ENCODE peak calls at places on chromosomes 7 and 10, in ten cellular contexts. One of them, this sample, is unnamed. For H3K9me3 and H3K36me3, the result is how much of the 10 kb centered on the place peaks cover.

GRCh38 chr7:50664461-50664922 is 99.3 kb upstream of the DDC start:
- DNase-seq in left ventricle myocardium inferior: no peak
- DNase-seq in Caco-2: no peak
- DNase-seq in heart right ventricle: no peak
- DNase-seq in adipocyte: peak
- DNase-seq in GM23248: peak
- DNase-seq in heart left ventricle: no peak
- DNase-seq in endodermal cell: no peak
- DNase-seq in neural progenitor cell: no peak
- DNase-seq in lower lobe of right lung: no peak
- DNase-seq in this sample: no peak

GRCh38 chr7:32119790-32120196 is 49.6 kb upstream of the PDE1C start:
- DNase-seq in left ventricle myocardium inferior: no peak
- DNase-seq in Caco-2: no peak
- DNase-seq in heart right ventricle: peak
- DNase-seq in adipocyte: no peak
- DNase-seq in GM23248: no peak
- DNase-seq in heart left ventricle: peak
- DNase-seq in endodermal cell: peak
- DNase-seq in neural progenitor cell: no peak
- DNase-seq in lower lobe of right lung: no peak
- DNase-seq in this sample: peak

GRCh38 chr10:69644658-69645295 is 14.7 kb downstream of the FAM241B start:
- DNase-seq in left ventricle myocardium inferior: peak
- DNase-seq in Caco-2: peak
- DNase-seq in heart right ventricle: peak
- DNase-seq in adipocyte: peak
- DNase-seq in GM23248: peak
- DNase-seq in heart left ventricle: peak
- DNase-seq in endodermal cell: peak
- DNase-seq in neural progenitor cell: peak
- DNase-seq in lower lobe of right lung: no peak
- DNase-seq in this sample: peak

GRCh38 chr7:158995514-158995913 is 139.2 kb downstream of the DYNC2I1 start:
- DNase-seq in left ventricle myocardium inferior: no peak
- DNase-seq in Caco-2: no peak
- DNase-seq in heart right ventricle: no peak
- DNase-seq in adipocyte: no peak
- DNase-seq in GM23248: no peak
- DNase-seq in heart left ventricle: no peak
- DNase-seq in endodermal cell: no peak
- DNase-seq in neural progenitor cell: no peak
- DNase-seq in lower lobe of right lung: no peak
- DNase-seq in this sample: no peak

GRCh38 chr10:96619120-96619519 is 32.3 kb upstream of the TM9SF3 start:
- DNase-seq in left ventricle myocardium inferior: peak
- DNase-seq in Caco-2: no peak
- DNase-seq in heart right ventricle: peak
- DNase-seq in adipocyte: no peak
- DNase-seq in GM23248: no peak
- DNase-seq in heart left ventricle: peak
- DNase-seq in endodermal cell: no peak
- DNase-seq in neural progenitor cell: no peak
- DNase-seq in lower lobe of right lung: no peak
- DNase-seq in this sample: peak

GRCh38 chr7:40746841-40747556 is 612.2 kb downstream of the SUGCT start:
- DNase-seq in left ventricle myocardium inferior: no peak
- DNase-seq in Caco-2: no peak
- DNase-seq in heart right ventricle: no peak
- DNase-seq in adipocyte: no peak
- DNase-seq in GM23248: peak
- DNase-seq in heart left ventricle: no peak
- DNase-seq in endodermal cell: no peak
- DNase-seq in neural progenitor cell: no peak
- DNase-seq in lower lobe of right lung: no peak
- DNase-seq in this sample: no peak

GRCh38 chr10:114902151-114902550 is 35.8 kb upstream of the TRUB1 start:
- DNase-seq in left ventricle myocardium inferior: no peak
- DNase-seq in Caco-2: no peak
- DNase-seq in heart right ventricle: no peak
- DNase-seq in adipocyte: peak
- DNase-seq in GM23248: no peak
- DNase-seq in heart left ventricle: no peak
- DNase-seq in endodermal cell: no peak
- DNase-seq in neural progenitor cell: no peak
- DNase-seq in lower lobe of right lung: no peak
- DNase-seq in this sample: no peak

GRCh38 chr10:21173964-21174669 is 277.0 kb upstream of the NEBL start:
- DNase-seq in left ventricle myocardium inferior: peak
- DNase-seq in Caco-2: peak
- DNase-seq in heart right ventricle: peak
- DNase-seq in adipocyte: peak
- DNase-seq in GM23248: peak
- DNase-seq in heart left ventricle: peak
- DNase-seq in endodermal cell: peak
- DNase-seq in neural progenitor cell: peak
- DNase-seq in lower lobe of right lung: peak
- DNase-seq in this sample: peak

GRCh38 chr7:127976056-127976455 is 55.2 kb downstream of the LRRC4 start:
- DNase-seq in left ventricle myocardium inferior: no peak
- DNase-seq in Caco-2: no peak
- DNase-seq in heart right ventricle: no peak
- DNase-seq in adipocyte: no peak
- DNase-seq in GM23248: no peak
- DNase-seq in heart left ventricle: no peak
- DNase-seq in endodermal cell: no peak
- DNase-seq in neural progenitor cell: peak
- DNase-seq in lower lobe of right lung: no peak
- DNase-seq in this sample: no peak

GRCh38 chr10:56547163-56547562 is 186.1 kb upstream of the ZWINT start:
- DNase-seq in left ventricle myocardium inferior: no peak
- DNase-seq in Caco-2: no peak
- DNase-seq in heart right ventricle: no peak
- DNase-seq in adipocyte: no peak
- DNase-seq in GM23248: no peak
- DNase-seq in heart left ventricle: peak
- DNase-seq in endodermal cell: no peak
- DNase-seq in neural progenitor cell: no peak
- DNase-seq in lower lobe of right lung: no peak
- DNase-seq in this sample: no peak

GRCh38 chr7:28062197-28062988 is 118.2 kb downstream of the JAZF1 start:
- DNase-seq in left ventricle myocardium inferior: peak
- DNase-seq in Caco-2: peak
- DNase-seq in heart right ventricle: peak
- DNase-seq in adipocyte: peak
- DNase-seq in GM23248: peak
- DNase-seq in heart left ventricle: peak
- DNase-seq in endodermal cell: peak
- DNase-seq in neural progenitor cell: peak
- DNase-seq in lower lobe of right lung: peak
- DNase-seq in this sample: peak

GRCh38 chr10:85916999-85917573 is 449.5 kb downstream of the GRID1 start:
- DNase-seq in left ventricle myocardium inferior: no peak
- DNase-seq in Caco-2: no peak
- DNase-seq in heart right ventricle: peak
- DNase-seq in adipocyte: no peak
- DNase-seq in GM23248: no peak
- DNase-seq in heart left ventricle: no peak
- DNase-seq in endodermal cell: no peak
- DNase-seq in neural progenitor cell: no peak
- DNase-seq in lower lobe of right lung: no peak
- DNase-seq in this sample: no peak

GRCh38 chr7:43650457-43651052 is 67.6 kb downstream of the STK17A start:
- DNase-seq in left ventricle myocardium inferior: no peak
- DNase-seq in Caco-2: no peak
- DNase-seq in heart right ventricle: no peak
- DNase-seq in adipocyte: peak
- DNase-seq in GM23248: peak
- DNase-seq in heart left ventricle: no peak
- DNase-seq in endodermal cell: no peak
- DNase-seq in neural progenitor cell: no peak
- DNase-seq in lower lobe of right lung: no peak
- DNase-seq in this sample: no peak

GRCh38 chr10:132123606-132124005 is 57.9 kb downstream of the JAKMIP3 start:
- DNase-seq in left ventricle myocardium inferior: no peak
- DNase-seq in Caco-2: no peak
- DNase-seq in heart right ventricle: no peak
- DNase-seq in adipocyte: no peak
- DNase-seq in GM23248: no peak
- DNase-seq in heart left ventricle: peak
- DNase-seq in endodermal cell: no peak
- DNase-seq in neural progenitor cell: no peak
- DNase-seq in lower lobe of right lung: peak
- DNase-seq in this sample: no peak

GRCh38 chr7:134366481-134366880 is 49.8 kb upstream of the SLC35B4 start:
- DNase-seq in left ventricle myocardium inferior: no peak
- DNase-seq in Caco-2: no peak
- DNase-seq in heart right ventricle: no peak
- DNase-seq in adipocyte: peak
- DNase-seq in GM23248: peak
- DNase-seq in heart left ventricle: no peak
- DNase-seq in endodermal cell: no peak
- DNase-seq in neural progenitor cell: no peak
- DNase-seq in lower lobe of right lung: no peak
- DNase-seq in this sample: no peak

GRCh38 chr7:17623546-17624185 is 316.6 kb downstream of the SNX13 start:
- DNase-seq in left ventricle myocardium inferior: no peak
- DNase-seq in Caco-2: no peak
- DNase-seq in heart right ventricle: no peak
- DNase-seq in adipocyte: peak
- DNase-seq in GM23248: peak
- DNase-seq in heart left ventricle: no peak
- DNase-seq in endodermal cell: no peak
- DNase-seq in neural progenitor cell: no peak
- DNase-seq in lower lobe of right lung: no peak
- DNase-seq in this sample: no peak

GRCh38 chr10:132540456-132540855 is 2.9 kb downstream of the INPP5A start:
- DNase-seq in left ventricle myocardium inferior: peak
- DNase-seq in Caco-2: no peak
- DNase-seq in heart right ventricle: no peak
- DNase-seq in adipocyte: peak
- DNase-seq in GM23248: peak
- DNase-seq in heart left ventricle: peak
- DNase-seq in endodermal cell: no peak
- DNase-seq in neural progenitor cell: peak
- DNase-seq in lower lobe of right lung: peak
- DNase-seq in this sample: no peak

DNA sequence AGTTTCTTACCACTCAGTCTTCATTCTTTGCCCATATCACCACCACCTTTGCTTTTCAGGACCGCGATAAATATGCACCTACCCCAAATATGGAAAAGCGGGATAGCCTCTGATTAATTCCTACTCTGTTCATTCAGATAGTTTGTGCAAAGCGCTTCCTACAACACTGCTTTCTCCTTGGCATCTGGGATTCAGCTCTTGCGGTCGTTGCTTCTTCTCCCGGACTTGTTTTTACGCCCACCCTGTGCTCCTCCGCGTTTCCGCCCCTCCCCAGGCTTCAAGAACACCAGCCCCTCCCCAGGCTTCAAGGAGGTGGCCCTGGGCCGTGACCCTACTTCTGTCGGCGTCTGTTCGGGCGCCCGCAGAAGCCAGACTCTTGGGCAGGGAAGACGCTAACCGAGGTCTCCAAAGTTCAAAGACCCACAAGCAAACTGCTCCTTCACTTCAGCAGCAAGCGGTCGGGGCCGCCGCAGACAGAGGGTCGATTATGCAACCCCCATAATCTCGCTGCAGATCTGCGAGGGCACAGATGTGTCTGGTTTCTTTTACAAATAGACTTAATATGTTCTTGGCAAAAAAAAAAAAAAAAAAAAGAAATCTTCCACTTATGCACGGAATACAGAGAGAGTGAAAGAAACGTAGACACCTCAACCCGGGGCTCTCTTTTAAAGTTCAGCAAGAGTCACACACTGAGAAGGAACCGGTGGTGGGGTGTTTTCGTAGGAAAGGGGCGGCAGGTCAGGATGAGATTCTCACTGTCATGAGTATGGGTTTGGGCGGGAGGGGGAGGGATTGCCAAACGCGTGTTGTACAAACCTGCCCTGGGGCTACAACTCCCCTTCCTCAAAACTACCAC is 2.0 kb downstream of the DLX5 start:
- DNase-seq in left ventricle myocardium inferior: no peak
- DNase-seq in Caco-2: no peak
- DNase-seq in heart right ventricle: no peak
- DNase-seq in adipocyte: peak
- DNase-seq in GM23248: no peak
- DNase-seq in heart left ventricle: no peak
- DNase-seq in endodermal cell: peak
- DNase-seq in neural progenitor cell: peak
- DNase-seq in lower lobe of right lung: no peak
- DNase-seq in this sample: no peak
- H3K9me3 ChIP-seq in left ventricle myocardium inferior: under half
- H3K9me3 ChIP-seq in Caco-2: under half
- H3K9me3 ChIP-seq in heart right ventricle: under half
- H3K9me3 ChIP-seq in adipocyte: under half
- H3K9me3 ChIP-seq in GM23248: under half
- H3K9me3 ChIP-seq in heart left ventricle: under half
- H3K9me3 ChIP-seq in endodermal cell: under half
- H3K9me3 ChIP-seq in neural progenitor cell: under half
- H3K9me3 ChIP-seq in lower lobe of right lung: under half
- H3K9me3 ChIP-seq in this sample: under half

GRCh38 chr10:126225672-126226007 is 162.6 kb downstream of the ADAM12 start:
- DNase-seq in left ventricle myocardium inferior: no peak
- DNase-seq in Caco-2: no peak
- DNase-seq in heart right ventricle: no peak
- DNase-seq in adipocyte: no peak
- DNase-seq in GM23248: no peak
- DNase-seq in heart left ventricle: no peak
- DNase-seq in endodermal cell: no peak
- DNase-seq in neural progenitor cell: no peak
- DNase-seq in lower lobe of right lung: no peak
- DNase-seq in this sample: no peak
- H3K4me3 ChIP-seq in left ventricle myocardium inferior: no peak
- H3K4me3 ChIP-seq in Caco-2: no peak
- H3K4me3 ChIP-seq in heart right ventricle: no peak
- H3K4me3 ChIP-seq in adipocyte: no peak
- H3K4me3 ChIP-seq in GM23248: no peak
- H3K4me3 ChIP-seq in heart left ventricle: no peak
- H3K4me3 ChIP-seq in endodermal cell: no peak
- H3K4me3 ChIP-seq in neural progenitor cell: no peak
- H3K4me3 ChIP-seq in lower lobe of right lung: no peak
- H3K4me3 ChIP-seq in this sample: no peak

GRCh38 chr7:44693641-44694313 is 54.9 kb upstream of the ZMIZ2 start:
- DNase-seq in left ventricle myocardium inferior: peak
- DNase-seq in Caco-2: no peak
- DNase-seq in heart right ventricle: peak
- DNase-seq in adipocyte: peak
- DNase-seq in GM23248: peak
- DNase-seq in heart left ventricle: peak
- DNase-seq in endodermal cell: no peak
- DNase-seq in neural progenitor cell: no peak
- DNase-seq in lower lobe of right lung: peak
- DNase-seq in this sample: no peak
- H3K36me3 ChIP-seq in left ventricle myocardium inferior: half or more
- H3K36me3 ChIP-seq in Caco-2: under half
- H3K36me3 ChIP-seq in heart right ventricle: half or more
- H3K36me3 ChIP-seq in adipocyte: under half
- H3K36me3 ChIP-seq in GM23248: under half
- H3K36me3 ChIP-seq in heart left ventricle: half or more
- H3K36me3 ChIP-seq in endodermal cell: under half
- H3K36me3 ChIP-seq in neural progenitor cell: under half
- H3K36me3 ChIP-seq in lower lobe of right lung: half or more
- H3K36me3 ChIP-seq in this sample: under half

GRCh38 chr10:35632027-35632426 is 10.1 kb downstream of the FZD8 start:
- DNase-seq in left ventricle myocardium inferior: no peak
- DNase-seq in Caco-2: no peak
- DNase-seq in heart right ventricle: no peak
- DNase-seq in adipocyte: no peak
- DNase-seq in GM23248: no peak
- DNase-seq in heart left ventricle: no peak
- DNase-seq in endodermal cell: no peak
- DNase-seq in neural progenitor cell: no peak
- DNase-seq in lower lobe of right lung: no peak
- DNase-seq in this sample: no peak
- H3K9me3 ChIP-seq in left ventricle myocardium inferior: under half
- H3K9me3 ChIP-seq in Caco-2: under half
- H3K9me3 ChIP-seq in heart right ventricle: under half
- H3K9me3 ChIP-seq in adipocyte: under half
- H3K9me3 ChIP-seq in GM23248: under half
- H3K9me3 ChIP-seq in heart left ventricle: under half
- H3K9me3 ChIP-seq in endodermal cell: under half
- H3K9me3 ChIP-seq in neural progenitor cell: under half
- H3K9me3 ChIP-seq in lower lobe of right lung: under half
- H3K9me3 ChIP-seq in this sample: under half

This sample was measured in WERI-Rb-1.